ENCODE peak calls at places on chromosomes 3 and 15, in five cellular contexts. S is ovary, O is upper lobe of right lung, H is lower lobe of right lung, G is lung. J is an unnamed sample. For H3K9me3, the result is how much of the 10 kb centered on the place peaks cover.

GRCh38 chr3:45785626-45786150 is 10.6 kb downstream of the SLC6A20 start:
- DNase-seq in S (no peak), O (no peak), H (no peak), G (no peak), J (no peak)

GRCh38 chr15:86915811-86916331 is 836.2 kb downstream of the AGBL1 start:
- DNase-seq in S (no peak), O (no peak), H (no peak), G (no peak), J (peak)

GRCh38 chr3:1943395-1944118 is 155.1 kb upstream of the CNTN4 start:
- DNase-seq in S (no peak), O (no peak), H (no peak), G (no peak), J (no peak)

GRCh38 chr3:46912986-46913385 is 35.5 kb downstream of the PTH1R start:
- DNase-seq in S (no peak), O (no peak), H (no peak), G (no peak), J (no peak)

GRCh38 chr3:144175644-144176425 is 204.2 kb downstream of the DIPK2A start:
- DNase-seq in S (no peak), O (no peak), H (no peak), G (no peak), J (no peak)

GRCh38 chr15:95025924-95026728 is 794.8 kb downstream of the MCTP2 start:
- DNase-seq in S (peak), O (no peak), H (no peak), G (peak), J (peak)

GRCh38 chr3:99250821-99251355 is 349.4 kb upstream of the DCBLD2 start:
- DNase-seq in S (no peak), O (no peak), H (no peak), G (no peak), J (no peak)

GRCh38 chr15:66515901-66516322 is 10.8 kb downstream of the ZWILCH start:
- DNase-seq in S (no peak), O (no peak), H (no peak), G (no peak), J (no peak)

GRCh38 chr3:5411786-5412185 is 224.3 kb downstream of the EDEM1 start:
- DNase-seq in S (no peak), O (no peak), H (no peak), G (no peak), J (no peak)

GRCh38 chr3:10169000-10169496 is 4.3 kb downstream of the IRAK2 start:
- DNase-seq in S (no peak), O (no peak), H (no peak), G (no peak), J (no peak)

GRCh38 chr15:98485451-98485850 is 162.9 kb upstream of the IGF1R start:
- DNase-seq in S (no peak), O (no peak), H (no peak), G (no peak), J (no peak)

GRCh38 chr3:39387411-39387975 is 4.3 kb downstream of the SLC25A38 start:
- DNase-seq in S (no peak), O (no peak), H (no peak), G (peak), J (no peak)

GRCh38 chr3:71103430-71103881 is 480.1 kb downstream of the FOXP1 start:
- DNase-seq in S (peak), O (peak), H (peak), G (peak), J (no peak)

GRCh38 chr3:66785191-66785909 is 212.8 kb upstream of the KBTBD8 start:
- DNase-seq in S (no peak), O (no peak), H (no peak), G (no peak), J (no peak)

GRCh38 chr3:134685881-134686802 is 35.3 kb upstream of the KY start:
- DNase-seq in S (no peak), O (no peak), H (no peak), G (no peak), J (no peak)

GRCh38 chr3:18153571-18154173 is 271.5 kb downstream of the SATB1 start:
- DNase-seq in S (no peak), O (no peak), H (no peak), G (no peak), J (no peak)

GRCh38 chr3:43606274-43606673 is 15.5 kb downstream of the ANO10 start:
- DNase-seq in S (no peak), O (no peak), H (no peak), G (no peak), J (no peak)

GRCh38 chr15:92149029-92149428 is 244.7 kb upstream of the ST8SIA2 start:
- DNase-seq in S (no peak), O (no peak), H (no peak), G (no peak), J (no peak)

GRCh38 chr3:169323580-169324453 is 339.7 kb downstream of the MECOM start:
- DNase-seq in S (no peak), O (no peak), H (no peak), G (no peak), J (no peak)

GRCh38 chr3:40516201-40516600 is 8.6 kb upstream of the ZNF621 start:
- DNase-seq in S (no peak), O (no peak), H (no peak), G (no peak), J (no peak)

GRCh38 chr3:178551916-178552321 is 15.7 kb downstream of the KCNMB2 start:
- DNase-seq in S (peak), O (no peak), H (no peak), G (no peak), J (no peak)

GRCh38 chr3:111745786-111746185 is 113.3 kb upstream of the PHLDB2 start:
- DNase-seq in S (no peak), O (no peak), H (no peak), G (no peak), J (no peak)

GRCh38 chr3:43423142-43423541 is 136.8 kb downstream of the SNRK start:
- DNase-seq in S (peak), O (no peak), H (no peak), G (no peak), J (no peak)

GRCh38 chr15:39171944-39172368 is 408.9 kb upstream of the THBS1 start:
- DNase-seq in S (peak), O (peak), H (peak), G (peak), J (peak)

GRCh38 chr3:36214460-36214859 is 165.8 kb upstream of the STAC start:
- DNase-seq in S (no peak), O (no peak), H (no peak), G (no peak), J (no peak)

GRCh38 chr15:51322622-51323296 is 15.6 kb downstream of the CYP19A1 start:
- DNase-seq in S (no peak), O (peak), H (peak), G (peak), J (no peak)

GRCh38 chr15:52295421-52295991 is at the start of gene MYO5C:
- DNase-seq in S (peak), O (peak), H (peak), G (peak), J (peak)

GRCh38 chr15:93266291-93266690 is 177.3 kb upstream of the RGMA start:
- DNase-seq in S (no peak), O (no peak), H (no peak), G (no peak), J (no peak)

GRCh38 chr15:93270937-93271472 is 182.0 kb upstream of the RGMA start:
- DNase-seq in S (no peak), O (no peak), H (no peak), G (no peak), J (no peak)

GRCh38 chr15:93274276-93274675 is 185.3 kb upstream of the RGMA start:
- DNase-seq in S (no peak), O (no peak), H (no peak), G (no peak), J (no peak)

GRCh38 chr15:93271871-93272270 is 182.9 kb upstream of the RGMA start:
- DNase-seq in S (no peak), O (no peak), H (no peak), G (no peak), J (no peak)
- H3K9me3 ChIP-seq in S (under half), O (under half), H (under half), G (under half), J (under half)

DNA sequence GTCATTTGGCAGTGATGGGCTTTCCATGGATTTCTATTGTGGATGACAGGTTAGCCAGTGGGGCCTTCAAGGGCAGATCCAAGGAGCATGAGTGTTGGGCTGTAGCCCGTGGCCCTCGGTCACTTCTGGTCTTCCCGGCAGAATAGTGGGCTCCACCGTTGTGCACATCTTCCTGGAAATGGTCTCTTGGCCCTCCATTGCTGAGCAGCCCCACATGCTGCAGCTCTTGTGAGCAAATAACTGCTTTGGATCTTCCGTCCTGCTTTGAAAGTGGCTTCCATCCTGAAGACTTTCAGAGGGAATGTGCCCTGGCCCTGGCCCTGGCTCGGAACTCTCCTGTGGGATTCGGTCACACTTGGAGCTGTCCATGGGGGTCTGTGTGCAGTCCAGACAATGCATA is 102.8 kb downstream of the SNRPN start:
- DNase-seq in S (no peak), O (no peak), H (peak), G (no peak), J (no peak)
- H3K9me3 ChIP-seq in S (half or more), O (half or more), H (half or more), G (under half), J (under half)

DNA sequence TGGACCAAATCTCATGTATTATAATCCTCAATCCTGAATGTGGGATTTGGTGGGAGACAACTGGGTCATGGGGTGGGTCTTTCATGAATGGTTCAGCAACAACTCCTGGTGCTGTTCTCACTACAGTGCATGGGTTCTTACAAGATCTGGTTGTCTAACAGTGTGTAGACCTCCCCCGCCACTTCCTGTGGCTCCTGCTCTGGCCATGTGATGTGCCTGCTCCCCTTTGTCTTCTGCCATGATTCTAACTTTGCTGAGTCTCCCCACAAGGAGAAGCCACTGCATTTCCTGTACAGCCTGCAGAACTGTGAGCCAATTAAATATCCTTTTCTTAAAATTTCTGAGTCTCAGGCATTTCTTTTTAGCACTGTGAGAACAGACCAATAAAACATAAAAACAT is 557.5 kb downstream of the GOLGA6L6 start:
- DNase-seq in S (no peak), O (no peak), H (no peak), G (no peak), J (no peak)
- H3K9me3 ChIP-seq in S (under half), O (under half), H (under half), G (under half), J (under half)

GRCh38 chr15:25089577-25089976 is 134.8 kb downstream of the SNRPN start:
- DNase-seq in S (no peak), O (no peak), H (no peak), G (no peak), J (no peak)
- H3K9me3 ChIP-seq in S (half or more), O (half or more), H (half or more), G (under half), J (under half)